ENCODE peak calls at places on chromosomes 11 and 22, in seven cellular contexts. One of them, this sample, is unnamed.

GRCh38 chr22:32202539-32203180 is 2.2 kb downstream of the RFPL2 start:
- DNase-seq in HS-5: no peak
- DNase-seq in activated CD8-positive, alpha-beta memory T cell treated with anti-CD3 and anti-CD28 coated beads for 4 hours: no peak
- DNase-seq in ureter: peak
- DNase-seq in cardiac muscle cell: peak
- DNase-seq in dorsolateral prefrontal cortex: peak
- DNase-seq in H9: peak
- DNase-seq in this sample: no peak

GRCh38 chr11:118791961-118792578 is 1.1 kb upstream of the DDX6 start:
- DNase-seq in HS-5: no peak
- DNase-seq in activated CD8-positive, alpha-beta memory T cell treated with anti-CD3 and anti-CD28 coated beads for 4 hours: peak
- DNase-seq in dorsolateral prefrontal cortex: peak
- DNase-seq in H9: peak
- DNase-seq in ureter: peak
- DNase-seq in cardiac muscle cell: no peak
- DNase-seq in this sample: peak

GRCh38 chr11:6390718-6391547 is 659 bp downstream of the SMPD1 start:
- DNase-seq in HS-5: no peak
- DNase-seq in cardiac muscle cell: no peak
- DNase-seq in dorsolateral prefrontal cortex: no peak
- DNase-seq in activated CD8-positive, alpha-beta memory T cell treated with anti-CD3 and anti-CD28 coated beads for 4 hours: no peak
- DNase-seq in H9: no peak
- DNase-seq in ureter: no peak
- DNase-seq in this sample: no peak

GRCh38 chr11:111077938-111078337 is 167.6 kb upstream of the POU2AF2 start:
- DNase-seq in dorsolateral prefrontal cortex: no peak
- DNase-seq in ureter: no peak
- DNase-seq in HS-5: no peak
- DNase-seq in activated CD8-positive, alpha-beta memory T cell treated with anti-CD3 and anti-CD28 coated beads for 4 hours: no peak
- DNase-seq in cardiac muscle cell: peak
- DNase-seq in H9: no peak
- DNase-seq in this sample: no peak

GRCh38 chr22:21862386-21863242 is 4.8 kb downstream of the MAPK1 start:
- DNase-seq in dorsolateral prefrontal cortex: no peak
- DNase-seq in cardiac muscle cell: no peak
- DNase-seq in ureter: no peak
- DNase-seq in activated CD8-positive, alpha-beta memory T cell treated with anti-CD3 and anti-CD28 coated beads for 4 hours: no peak
- DNase-seq in HS-5: no peak
- DNase-seq in H9: no peak
- DNase-seq in this sample: no peak

GRCh38 chr11:94758671-94759070 is 9.5 kb upstream of the AMOTL1 start:
- DNase-seq in ureter: no peak
- DNase-seq in cardiac muscle cell: no peak
- DNase-seq in H9: no peak
- DNase-seq in activated CD8-positive, alpha-beta memory T cell treated with anti-CD3 and anti-CD28 coated beads for 4 hours: no peak
- DNase-seq in dorsolateral prefrontal cortex: no peak
- DNase-seq in HS-5: no peak
- DNase-seq in this sample: no peak

GRCh38 chr11:6319879-6320410 is 356 bp downstream of the CAVIN3 start:
- DNase-seq in cardiac muscle cell: peak
- DNase-seq in HS-5: peak
- DNase-seq in ureter: peak
- DNase-seq in H9: peak
- DNase-seq in dorsolateral prefrontal cortex: peak
- DNase-seq in activated CD8-positive, alpha-beta memory T cell treated with anti-CD3 and anti-CD28 coated beads for 4 hours: no peak
- DNase-seq in this sample: no peak

GRCh38 chr11:128464878-128465277 is 122.5 kb downstream of the ETS1 start:
- DNase-seq in ureter: no peak
- DNase-seq in dorsolateral prefrontal cortex: no peak
- DNase-seq in cardiac muscle cell: no peak
- DNase-seq in activated CD8-positive, alpha-beta memory T cell treated with anti-CD3 and anti-CD28 coated beads for 4 hours: no peak
- DNase-seq in HS-5: no peak
- DNase-seq in H9: no peak
- DNase-seq in this sample: no peak

GRCh38 chr11:61683961-61684869 is 4.0 kb downstream of the DAGLA start:
- DNase-seq in H9: peak
- DNase-seq in activated CD8-positive, alpha-beta memory T cell treated with anti-CD3 and anti-CD28 coated beads for 4 hours: peak
- DNase-seq in dorsolateral prefrontal cortex: no peak
- DNase-seq in cardiac muscle cell: no peak
- DNase-seq in ureter: no peak
- DNase-seq in HS-5: no peak
- DNase-seq in this sample: no peak

GRCh38 chr11:117292616-117293015 is 1.5 kb downstream of the BACE1-AS start:
- DNase-seq in HS-5: no peak
- DNase-seq in cardiac muscle cell: no peak
- DNase-seq in H9: no peak
- DNase-seq in ureter: no peak
- DNase-seq in dorsolateral prefrontal cortex: no peak
- DNase-seq in activated CD8-positive, alpha-beta memory T cell treated with anti-CD3 and anti-CD28 coated beads for 4 hours: no peak
- DNase-seq in this sample: no peak

GRCh38 chr11:115919341-115920086 is 415.3 kb upstream of the CADM1 start:
- DNase-seq in ureter: no peak
- DNase-seq in HS-5: no peak
- DNase-seq in activated CD8-positive, alpha-beta memory T cell treated with anti-CD3 and anti-CD28 coated beads for 4 hours: no peak
- DNase-seq in H9: no peak
- DNase-seq in dorsolateral prefrontal cortex: no peak
- DNase-seq in cardiac muscle cell: no peak
- DNase-seq in this sample: no peak

GRCh38 chr22:45263790-45264269 is 20.9 kb upstream of the UPK3A start:
- DNase-seq in HS-5: peak
- DNase-seq in ureter: peak
- DNase-seq in cardiac muscle cell: peak
- DNase-seq in activated CD8-positive, alpha-beta memory T cell treated with anti-CD3 and anti-CD28 coated beads for 4 hours: no peak
- DNase-seq in H9: peak
- DNase-seq in dorsolateral prefrontal cortex: no peak
- DNase-seq in this sample: no peak

GRCh38 chr22:17678817-17679385 is 40.3 kb downstream of the BCL2L13 start:
- DNase-seq in ureter: no peak
- DNase-seq in dorsolateral prefrontal cortex: no peak
- DNase-seq in H9: no peak
- DNase-seq in activated CD8-positive, alpha-beta memory T cell treated with anti-CD3 and anti-CD28 coated beads for 4 hours: no peak
- DNase-seq in cardiac muscle cell: no peak
- DNase-seq in HS-5: no peak
- DNase-seq in this sample: no peak

GRCh38 chr11:109939176-109939810 is 153.9 kb upstream of the ZC3H12C start:
- DNase-seq in activated CD8-positive, alpha-beta memory T cell treated with anti-CD3 and anti-CD28 coated beads for 4 hours: no peak
- DNase-seq in H9: no peak
- DNase-seq in ureter: no peak
- DNase-seq in cardiac muscle cell: peak
- DNase-seq in HS-5: peak
- DNase-seq in dorsolateral prefrontal cortex: peak
- DNase-seq in this sample: no peak

This sample was measured in CD4-positive, alpha-beta T cell.